ENCODE peak calls at places on chromosomes 7 and 10, in six cellular contexts. W is A549; Y is left ventricle myocardium inferior; G is PC-3; N is GM23338; O is CD8-positive, alpha-beta memory T cell. X is an unnamed sample. For H3K4me1, the result is how much of the 10 kb centered on the place peaks cover.

GRCh38 chr7:158664406-158664805 is 40.2 kb downstream of the NCAPG2 start:
- DNase-seq in G (no peak), Y (no peak), N (no peak), W (no peak), O (no peak), X (no peak)

GRCh38 chr7:32266932-32267475 is 196.8 kb upstream of the PDE1C start:
- DNase-seq in O (no peak), Y (no peak), G (no peak), N (peak), W (no peak), X (no peak)

GRCh38 chr10:31399171-31399570 is 80.2 kb downstream of the ZEB1 start:
- DNase-seq in Y (no peak), G (no peak), W (no peak), N (no peak), O (no peak), X (no peak)

GRCh38 chr7:95578299-95578855 is 17.9 kb downstream of the PDK4 start:
- DNase-seq in Y (no peak), W (no peak), G (no peak), O (no peak), N (no peak), X (no peak)

GRCh38 chr7:11343818-11344413 is 370.2 kb downstream of the PHF14 start:
- DNase-seq in N (peak), W (peak), G (peak), O (no peak), Y (no peak), X (no peak)

GRCh38 chr7:17041324-17041723 is 159.5 kb upstream of the AGR3 start:
- DNase-seq in Y (no peak), N (no peak), O (no peak), W (peak), G (peak), X (no peak)

GRCh38 chr7:27248427-27248806 is 5.8 kb downstream of the EVX1 start:
- DNase-seq in Y (no peak), W (no peak), G (no peak), O (no peak), N (no peak), X (no peak)

GRCh38 chr7:56578612-56579011 is 462.4 kb upstream of the NUPR2 start:
- DNase-seq in W (no peak), O (no peak), Y (no peak), G (no peak), N (no peak), X (no peak)

GRCh38 chr10:28984431-28984830 is 304.4 kb upstream of the LYZL1 start:
- DNase-seq in O (no peak), G (peak), Y (peak), N (no peak), W (peak), X (peak)

GRCh38 chr10:109823196-109823595 is 100.1 kb downstream of the XPNPEP1 start:
- DNase-seq in W (no peak), Y (no peak), O (no peak), G (peak), N (no peak), X (no peak)

GRCh38 chr10:18859659-18860058 is 188.9 kb upstream of the MALRD1 start:
- DNase-seq in Y (no peak), G (no peak), N (no peak), W (no peak), O (no peak), X (no peak)

GRCh38 chr7:65554-65953 is 126.8 kb upstream of the FAM20C start:
- DNase-seq in W (no peak), Y (no peak), O (no peak), G (no peak), N (no peak), X (no peak)

GRCh38 chr10:8752146-8752843 is 697.8 kb downstream of the GATA3 start:
- DNase-seq in N (peak), W (no peak), Y (no peak), O (no peak), G (no peak), X (no peak)

GRCh38 chr10:677038-677437 is 12.4 kb downstream of the DIP2C start:
- DNase-seq in Y (no peak), N (no peak), G (no peak), O (no peak), W (no peak), X (no peak)

GRCh38 chr7:118052330-118052729 is 131.6 kb upstream of the LSM8 start:
- DNase-seq in W (no peak), O (no peak), G (no peak), Y (no peak), N (no peak), X (no peak)

GRCh38 chr7:66110861-66111260 is 3.8 kb upstream of the CRCP start:
- DNase-seq in G (peak), Y (no peak), O (no peak), N (peak), W (peak), X (no peak)

GRCh38 chr10:122139627-122140151 is 131.4 kb upstream of the BTBD16 start:
- DNase-seq in Y (peak), O (no peak), N (no peak), W (no peak), G (no peak), X (no peak)

GRCh38 chr7:106166651-106167342 is 54.7 kb upstream of the SYPL1 start:
- DNase-seq in Y (no peak), W (peak), G (peak), O (no peak), N (peak), X (peak)

GRCh38 chr7:4694653-4695335 is 12.7 kb downstream of the FOXK1 start:
- DNase-seq in O (no peak), W (no peak), Y (peak), N (no peak), G (no peak), X (no peak)

GRCh38 chr10:123576706-123577105 is 89.4 kb upstream of the GPR26 start:
- DNase-seq in Y (no peak), G (no peak), N (no peak), W (no peak), O (no peak), X (no peak)

GRCh38 chr10:97876387-97876786 is 26.7 kb downstream of the GOLGA7B start:
- DNase-seq in O (no peak), G (no peak), W (no peak), Y (no peak), N (peak), X (no peak)

DNA sequence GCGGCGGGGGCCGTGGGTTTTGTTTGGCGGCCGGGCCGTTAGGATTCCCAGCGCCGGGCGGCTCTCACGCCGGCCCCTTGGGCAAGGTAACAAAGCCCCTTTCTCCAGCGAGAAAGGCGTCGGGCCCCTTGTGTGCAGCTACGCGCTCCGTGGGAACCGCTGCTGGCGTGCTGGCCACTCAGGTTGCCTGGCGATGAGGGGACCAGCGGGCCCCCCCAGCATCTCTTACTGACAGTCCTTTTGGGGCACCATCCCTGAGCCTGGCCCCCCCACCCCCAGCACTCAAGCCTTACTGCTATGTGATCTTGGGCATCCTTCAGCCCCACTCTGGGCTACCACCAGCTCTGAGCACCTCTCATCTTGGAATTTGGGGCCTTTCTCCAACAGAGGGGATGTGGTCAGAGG is 1.8 kb downstream of the LFNG start:
- DNase-seq in N (no peak), W (no peak), O (no peak), G (no peak), Y (no peak), X (no peak)
- H3K4me1 ChIP-seq in N (half or more), W (half or more), O (half or more), G (half or more), Y (half or more), X (under half)

DNA sequence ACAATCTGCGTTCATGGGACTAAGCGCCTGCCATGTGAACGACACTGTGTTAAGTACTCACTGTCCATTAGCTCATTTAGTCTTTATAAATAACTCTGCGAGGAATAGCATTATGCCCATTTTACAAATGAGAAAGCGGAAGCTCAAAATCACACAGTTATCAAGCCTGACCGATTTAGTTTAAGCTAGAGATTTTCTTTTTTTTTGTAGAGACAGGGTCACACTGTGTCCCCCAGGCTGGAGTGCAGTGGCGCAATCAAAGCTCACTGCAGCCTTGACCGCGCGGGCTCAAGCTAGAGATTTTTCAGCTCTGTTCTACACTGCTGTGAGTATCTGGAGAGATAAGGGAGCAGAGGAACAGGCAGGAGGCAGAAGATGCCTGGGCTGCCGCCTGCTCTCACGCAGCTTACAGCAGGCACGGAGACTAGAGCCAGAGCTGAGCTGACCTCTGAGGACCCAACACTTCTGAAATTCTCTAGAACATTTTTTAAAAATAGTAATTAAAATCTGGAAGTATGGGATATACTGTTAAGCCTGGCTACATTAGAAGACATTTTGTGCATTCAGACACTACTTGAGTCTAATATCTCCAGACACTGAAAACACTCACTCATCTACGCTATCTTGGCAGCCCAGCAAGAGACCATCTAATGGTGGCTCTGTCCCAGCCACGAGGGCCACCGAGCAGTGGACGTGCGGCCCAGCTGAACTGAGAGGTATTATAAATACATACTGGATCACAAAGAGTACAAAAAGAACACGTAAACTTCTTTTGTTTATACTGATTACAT is 38.7 kb downstream of the GNA12 start:
- DNase-seq in Y (peak), N (no peak), W (no peak), G (no peak), O (no peak), X (no peak)
- H3K4me1 ChIP-seq in Y (half or more), N (half or more), W (under half), G (half or more), O (under half), X (under half)

GRCh38 chr7:108296911-108297310 is 159.3 kb downstream of the NRCAM start:
- DNase-seq in W (no peak), Y (no peak), O (no peak), G (no peak), N (no peak), X (no peak)

GRCh38 chr7:108303332-108303731 is 152.9 kb downstream of the NRCAM start:
- DNase-seq in Y (no peak), N (no peak), G (no peak), O (no peak), W (no peak), X (no peak)

GRCh38 chr7:108299251-108300014 is 156.8 kb downstream of the NRCAM start:
- DNase-seq in N (no peak), W (peak), G (peak), O (no peak), Y (no peak), X (no peak)

GRCh38 chr7:108301387-108301786 is 154.8 kb downstream of the NRCAM start:
- DNase-seq in O (no peak), N (no peak), G (no peak), Y (no peak), W (no peak), X (no peak)
- H3K4me1 ChIP-seq in O (under half), N (under half), G (under half), Y (under half), W (half or more), X (under half)

DNA sequence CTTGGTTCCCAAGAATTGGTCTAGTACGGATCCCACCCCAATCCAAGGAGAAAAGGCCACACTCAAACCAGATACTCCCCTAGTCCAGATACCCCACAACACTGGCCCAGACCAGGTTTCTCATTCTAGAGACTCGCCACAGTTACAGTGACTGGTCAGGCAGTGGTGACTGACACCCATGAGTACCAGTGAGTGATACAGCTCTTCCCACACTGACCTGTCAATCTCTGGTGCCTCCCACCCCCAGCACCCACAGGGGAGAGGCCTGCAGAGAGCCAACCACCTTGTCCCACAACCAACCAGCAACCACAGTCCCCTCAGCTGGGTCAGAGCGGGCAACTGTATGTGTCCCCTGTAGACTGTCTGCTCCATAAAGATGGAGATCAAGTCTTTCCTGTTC is 152.8 kb downstream of the NEURL1 start:
- DNase-seq in Y (no peak), W (no peak), G (no peak), O (no peak), N (no peak), X (no peak)
- H3K4me1 ChIP-seq in Y (half or more), W (under half), G (under half), O (under half), N (under half), X (under half)

GRCh38 chr7:151647874-151648273 is 128.2 kb upstream of the RHEB start:
- DNase-seq in W (no peak), O (no peak), N (no peak), G (no peak), Y (no peak), X (no peak)
- H3K4me1 ChIP-seq in W (under half), O (under half), N (under half), G (under half), Y (under half), X (under half)

GRCh38 chr7:42910306-42910705 is 1.6 kb downstream of the C7orf25 start:
- DNase-seq in N (no peak), O (no peak), W (no peak), G (no peak), Y (no peak), X (no peak)
- H3K4me1 ChIP-seq in N (under half), O (under half), W (under half), G (under half), Y (under half), X (under half)